ENCODE peak calls at places on chromosomes 11 and 22, in nine cellular contexts. W is spleen, X is breast epithelium, G is fibroblast of pulmonary artery, K is GM23338, R is fibroblast of lung, I is cardiac fibroblast, U is Peyer's patch, L is heart right ventricle. F is an unnamed sample.

GRCh38 chr22:30474683-30475424 is 3.0 kb upstream of the SEC14L3 start:
- DNase-seq in W (no peak), X (peak; percentile 37), G (no peak), K (peak; percentile 74), R (no peak), I (no peak), U (no peak), L (no peak), F (no peak)

GRCh38 chr11:23206736-23207336 is 346.6 kb upstream of the CCDC179 start:
- DNase-seq in W (no peak), X (no peak), G (peak; percentile 19), K (no peak), R (peak; percentile 11), I (peak; percentile 24), U (no peak), L (no peak), F (no peak)

GRCh38 chr22:42758929-42759629 is 38.4 kb upstream of the A4GALT start:
- DNase-seq in W (no peak), X (no peak), G (peak; percentile 74), K (peak; percentile 34), R (peak; percentile 78), I (peak; percentile 82), U (no peak), L (no peak), F (no peak)

GRCh38 chr11:11605821-11606450 is 15.9 kb downstream of the GALNT18 start:
- DNase-seq in W (no peak), X (no peak), G (no peak), K (no peak), R (no peak), I (no peak), U (no peak), L (no peak), F (no peak)

GRCh38 chr11:73194593-73194992 is 23.5 kb upstream of the P2RY2 start:
- DNase-seq in W (no peak), X (no peak), G (no peak), K (no peak), R (no peak), I (no peak), U (peak; percentile 91), L (no peak), F (no peak)

GRCh38 chr11:129503646-129504045 is 128.0 kb downstream of the BARX2 start:
- DNase-seq in W (no peak), X (no peak), G (no peak), K (no peak), R (no peak), I (no peak), U (no peak), L (no peak), F (no peak)

GRCh38 chr11:96272542-96273306 is 70.3 kb downstream of the MAML2 start:
- DNase-seq in W (no peak), X (peak; percentile 60), G (peak; percentile 65), K (peak; percentile 57), R (peak; percentile 68), I (peak; percentile 51), U (no peak), L (no peak), F (no peak)

GRCh38 chr11:63877658-63878241 is 38.8 kb downstream of the MARK2 start:
- DNase-seq in W (no peak), X (no peak), G (no peak), K (no peak), R (no peak), I (no peak), U (no peak), L (no peak), F (no peak)

GRCh38 chr11:10397226-10397987 is 57.7 kb upstream of the AMPD3 start:
- DNase-seq in W (no peak), X (no peak), G (no peak), K (no peak), R (no peak), I (peak; percentile 34), U (no peak), L (no peak), F (no peak)

GRCh38 chr11:19670030-19670761 is 42.4 kb upstream of the NAV2 start:
- DNase-seq in W (no peak), X (no peak), G (no peak), K (peak; percentile 12), R (peak; percentile 48), I (peak; percentile 50), U (no peak), L (no peak), F (no peak)

GRCh38 chr11:9903579-9903978 is 239.7 kb downstream of the SWAP70 start:
- DNase-seq in W (no peak), X (no peak), G (no peak), K (no peak), R (no peak), I (no peak), U (no peak), L (no peak), F (no peak)

GRCh38 chr22:38843201-38843715 is 570 bp downstream of the NPTXR start:
- DNase-seq in W (peak; percentile 89), X (no peak), G (peak; percentile 81), K (peak; percentile 73), R (peak; percentile 83), I (peak; percentile 55), U (no peak), L (no peak), F (no peak)

GRCh38 chr11:60130496-60130895 is 42.0 kb downstream of the MS4A2 start:
- DNase-seq in W (no peak), X (no peak), G (peak; percentile 3), K (peak; percentile 84), R (no peak), I (peak; percentile 2), U (no peak), L (peak; percentile 8), F (no peak)
- TF ChIP-seq CTCF in W (no peak), X (no peak), G (no peak), K (peak; percentile 76), R (no peak), I (no peak), U (peak; percentile 32), L (peak; percentile 49), F (no peak)

GRCh38 chr11:68471360-68472340 is 11.1 kb downstream of the PPP6R3 start:
- DNase-seq in W (peak; percentile 43), X (no peak), G (peak; percentile 91), K (no peak), R (no peak), I (peak; percentile 85), U (no peak), L (no peak), F (no peak)
- TF ChIP-seq CTCF in W (no peak), X (no peak), G (no peak), K (no peak), R (no peak), I (no peak), U (no peak), L (no peak), F (no peak)

GRCh38 chr22:28951969-28952521 is 68.7 kb downstream of the ZNRF3 start:
- DNase-seq in W (no peak), X (no peak), G (peak; percentile 49), K (peak; percentile 61), R (peak; percentile 46), I (peak; percentile 16), U (no peak), L (no peak), F (no peak)
- TF ChIP-seq CTCF in W (no peak), X (no peak), G (peak; percentile 29), K (peak; percentile 27), R (no peak), I (peak; percentile 14), U (no peak), L (no peak), F (no peak)

DNA sequence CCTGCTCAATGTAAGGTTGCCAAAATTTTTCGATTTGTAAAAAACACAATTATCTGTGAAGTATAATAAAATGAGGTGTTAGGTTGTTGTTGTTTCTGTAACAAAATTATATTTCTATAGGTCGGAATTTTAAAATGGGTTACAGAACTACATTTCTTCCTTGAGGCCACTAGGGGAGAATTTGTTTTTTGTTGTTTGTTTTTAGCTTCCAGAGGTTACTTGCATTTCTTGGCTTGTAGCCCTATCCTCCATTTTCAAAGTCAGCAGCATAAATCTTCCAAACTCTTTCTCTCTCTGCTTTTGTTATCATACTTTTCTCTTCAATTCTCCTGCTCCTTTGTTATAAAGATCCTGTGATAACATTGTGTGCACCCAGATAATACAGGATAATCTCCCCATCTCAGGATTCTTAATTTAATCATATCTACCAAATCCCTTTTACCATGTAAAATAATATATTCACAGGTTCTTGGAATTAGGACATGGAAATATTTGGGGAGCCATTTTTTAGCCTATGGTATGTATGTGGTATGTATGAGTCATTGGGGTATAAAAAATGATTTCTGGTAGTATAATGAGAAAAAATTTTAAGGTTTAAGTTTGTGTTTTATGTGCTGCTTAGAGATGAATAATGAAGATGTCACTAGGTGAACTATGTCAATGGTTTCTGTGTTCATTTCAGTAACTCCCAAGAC is 9.4 kb upstream of the PATL1 start:
- DNase-seq in W (no peak), X (no peak), G (peak; percentile 13), K (no peak), R (peak; percentile 3), I (peak; percentile 26), U (no peak), L (no peak), F (no peak)
- TF ChIP-seq CTCF in W (no peak), X (no peak), G (peak; percentile 6), K (no peak), R (no peak), I (peak; percentile 8), U (no peak), L (no peak), F (no peak)

GRCh38 chr11:128297805-128298204 is 289.6 kb downstream of the ETS1 start:
- DNase-seq in W (no peak), X (no peak), G (no peak), K (no peak), R (no peak), I (no peak), U (no peak), L (no peak), F (no peak)
- TF ChIP-seq CTCF in W (no peak), X (no peak), G (no peak), K (no peak), R (no peak), I (no peak), U (no peak), L (no peak), F (no peak)

GRCh38 chr11:61187505-61188130 is 15.7 kb upstream of the PGA3 start:
- DNase-seq in W (peak; percentile 82), X (peak; percentile 30), G (peak; percentile 85), K (peak; percentile 93), R (peak; percentile 81), I (peak; percentile 85), U (no peak), L (peak; percentile 76), F (peak; percentile 97)

GRCh38 chr11:61181489-61181888 is 20.3 kb upstream of the VPS37C start:
- DNase-seq in W (no peak), X (no peak), G (no peak), K (no peak), R (no peak), I (no peak), U (no peak), L (no peak), F (no peak)

GRCh38 chr11:61186504-61186903 is 16.8 kb upstream of the PGA3 start:
- DNase-seq in W (no peak), X (no peak), G (no peak), K (no peak), R (no peak), I (no peak), U (no peak), L (no peak), F (no peak)

DNA sequence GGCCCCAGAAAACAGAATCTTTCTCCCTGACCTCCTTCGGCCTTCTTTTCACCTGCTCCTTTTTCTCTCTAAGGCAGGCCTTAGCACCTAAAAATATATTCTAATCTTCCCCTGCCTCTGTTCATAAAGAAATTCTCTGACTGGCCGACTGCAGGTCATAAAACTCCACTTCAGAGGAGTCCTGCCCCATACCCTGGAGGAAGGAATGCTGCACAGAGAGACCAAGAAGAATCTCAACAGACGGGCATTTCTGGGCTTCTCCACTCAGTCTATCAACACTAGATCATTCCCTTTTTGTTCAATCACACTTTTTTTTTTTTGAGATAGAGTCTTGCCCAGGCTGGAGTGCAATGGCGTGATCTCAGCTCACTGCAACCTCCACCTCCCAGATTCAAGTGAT is 19.7 kb upstream of the PGA3 start:
- DNase-seq in W (no peak), X (no peak), G (no peak), K (no peak), R (no peak), I (no peak), U (no peak), L (no peak), F (no peak)
- TF ChIP-seq CTCF in W (no peak), X (no peak), G (no peak), K (no peak), R (peak; percentile 15), I (peak; percentile 3), U (no peak), L (no peak), F (no peak)

F was measured in omental fat pad.